ENCODE peak calls at places on chromosomes 6 and 20, in four cellular contexts. One of them, this sample, is unnamed.

GRCh38 chr20:31945790-31946189 is 6.1 kb downstream of the PDRG1 start:
- DNase-seq in HT1080: no peak
- DNase-seq in RWPE1: no peak
- DNase-seq in endothelial cell: no peak
- DNase-seq in this sample: no peak

GRCh38 chr6:28125396-28125795 is 987 bp downstream of the ZSCAN16 start:
- DNase-seq in HT1080: no peak
- DNase-seq in RWPE1: no peak
- DNase-seq in endothelial cell: no peak
- DNase-seq in this sample: no peak

GRCh38 chr6:44430322-44430721 is 42.8 kb downstream of the CDC5L start:
- DNase-seq in HT1080: peak
- DNase-seq in RWPE1: no peak
- DNase-seq in endothelial cell: no peak
- DNase-seq in this sample: no peak

GRCh38 chr6:53029761-53030160 is 34.7 kb upstream of the GSTA4 start:
- DNase-seq in HT1080: no peak
- DNase-seq in RWPE1: no peak
- DNase-seq in endothelial cell: no peak
- DNase-seq in this sample: no peak

GRCh38 chr20:48769111-48769879 is 58.5 kb downstream of the PREX1 start:
- DNase-seq in HT1080: no peak
- DNase-seq in RWPE1: no peak
- DNase-seq in endothelial cell: no peak
- DNase-seq in this sample: no peak

GRCh38 chr6:154613137-154613676 is 102.7 kb upstream of the CNKSR3 start:
- DNase-seq in HT1080: peak
- DNase-seq in RWPE1: peak
- DNase-seq in endothelial cell: no peak
- DNase-seq in this sample: peak

GRCh38 chr6:26156105-26156849 is 69.0 kb downstream of the HFE start:
- DNase-seq in HT1080: peak
- DNase-seq in RWPE1: peak
- DNase-seq in endothelial cell: peak
- DNase-seq in this sample: peak

GRCh38 chr6:150088481-150089154 is 19.7 kb upstream of the ULBP3 start:
- DNase-seq in HT1080: no peak
- DNase-seq in RWPE1: no peak
- DNase-seq in endothelial cell: no peak
- DNase-seq in this sample: no peak

GRCh38 chr6:35725721-35726438 is 11.0 kb upstream of the ARMC12 start:
- DNase-seq in HT1080: no peak
- DNase-seq in RWPE1: peak
- DNase-seq in endothelial cell: no peak
- DNase-seq in this sample: no peak

GRCh38 chr20:48597521-48598302 is 230.1 kb downstream of the PREX1 start:
- DNase-seq in HT1080: no peak
- DNase-seq in RWPE1: no peak
- DNase-seq in endothelial cell: no peak
- DNase-seq in this sample: no peak

This sample was measured in foreskin keratinocyte.